ENCODE peak calls at places on chromosomes 11 and 22, in five cellular contexts. K is cardiac muscle cell, D is MM.1S, Z is cardiac fibroblast, P is fibroblast of lung. V is an unnamed sample.

GRCh38 chr11:20110908-20111669 is 49.2 kb downstream of the DBX1 start:
- DNase-seq in K (peak), D (peak), Z (peak), P (peak), V (peak)

GRCh38 chr11:38014405-38014804 is 1416.4 kb upstream of the RAG2 start:
- DNase-seq in K (no peak), D (no peak), Z (peak), P (peak), V (peak)

GRCh38 chr22:37442537-37442936 is 15.3 kb upstream of the ELFN2 start:
- DNase-seq in K (no peak), D (no peak), Z (peak), P (peak), V (peak)

GRCh38 chr11:35305670-35306382 is 113.5 kb downstream of the SLC1A2 start:
- DNase-seq in K (peak), D (peak), Z (peak), P (peak), V (peak)

GRCh38 chr22:49268924-49269323 is 558.7 kb downstream of the BRD1 start:
- DNase-seq in K (no peak), D (no peak), Z (no peak), P (no peak), V (no peak)

GRCh38 chr11:72244317-72245231 is 598 bp upstream of the PHOX2A start:
- DNase-seq in K (no peak), D (no peak), Z (no peak), P (no peak), V (no peak)

GRCh38 chr22:47138898-47139789 is 376.7 kb downstream of the TBC1D22A start:
- DNase-seq in K (no peak), D (no peak), Z (no peak), P (peak), V (no peak)

GRCh38 chr11:70397336-70397982 is 870 bp upstream of the CTTN start:
- DNase-seq in K (peak), D (no peak), Z (no peak), P (peak), V (no peak)

GRCh38 chr11:1515082-1516060 is 28.8 kb upstream of the MOB2 start:
- DNase-seq in K (peak), D (peak), Z (peak), P (peak), V (peak)

GRCh38 chr22:50444663-50445062 is 30.2 kb downstream of the SBF1 start:
- DNase-seq in K (peak), D (no peak), Z (peak), P (peak), V (peak)

GRCh38 chr11:57763568-57763967 is 2.0 kb downstream of the CTNND1 start:
- DNase-seq in K (peak), D (no peak), Z (peak), P (peak), V (peak)

GRCh38 chr22:46031965-46032851 is 55.2 kb upstream of the WNT7B start:
- DNase-seq in K (no peak), D (no peak), Z (no peak), P (no peak), V (no peak)

GRCh38 chr11:57444362-57445074 is 15.8 kb upstream of the RTN4RL2 start:
- DNase-seq in K (no peak), D (no peak), Z (peak), P (no peak), V (no peak)

GRCh38 chr11:68457898-68458249 is 2.7 kb upstream of the PPP6R3 start:
- DNase-seq in K (no peak), D (no peak), Z (no peak), P (no peak), V (no peak)

GRCh38 chr22:44088976-44089570 is 65.0 kb downstream of the PARVB start:
- DNase-seq in K (no peak), D (no peak), Z (peak), P (no peak), V (peak)

GRCh38 chr11:105108247-105108646 is 31.3 kb downstream of the CARD18 start:
- DNase-seq in K (no peak), D (no peak), Z (no peak), P (no peak), V (no peak)

GRCh38 chr11:1781593-1781975 is 17.9 kb upstream of the CTSD start:
- DNase-seq in K (no peak), D (no peak), Z (no peak), P (no peak), V (no peak)

GRCh38 chr11:81039916-81040530 is 1599.2 kb upstream of the TENM4 start:
- DNase-seq in K (no peak), D (no peak), Z (no peak), P (no peak), V (no peak)

GRCh38 chr11:44673691-44674090 is 53.1 kb upstream of the TSPAN18 start:
- DNase-seq in K (no peak), D (no peak), Z (no peak), P (no peak), V (no peak)

GRCh38 chr22:44024288-44024908 is at the start of gene PARVB:
- DNase-seq in K (peak), D (peak), Z (peak), P (no peak), V (no peak)

GRCh38 chr22:46042786-46043185 is 65.8 kb upstream of the WNT7B start:
- DNase-seq in K (no peak), D (no peak), Z (no peak), P (no peak), V (no peak)

GRCh38 chr11:844693-845644 is 2.3 kb downstream of the TSPAN4 start:
- DNase-seq in K (peak), D (no peak), Z (peak), P (peak), V (peak)

GRCh38 chr11:109696191-109696897 is 274.4 kb downstream of the C11orf87 start:
- DNase-seq in K (no peak), D (no peak), Z (peak), P (peak), V (peak)

GRCh38 chr11:74685905-74686304 is 45.3 kb downstream of the CHRDL2 start:
- DNase-seq in K (no peak), D (no peak), Z (no peak), P (no peak), V (no peak)

GRCh38 chr11:108870373-108871020 is 205.6 kb downstream of the DDX10 start:
- DNase-seq in K (no peak), D (no peak), Z (peak), P (peak), V (peak)

GRCh38 chr11:975824-976223 is 50.2 kb downstream of the AP2A2 start:
- DNase-seq in K (peak), D (no peak), Z (peak), P (peak), V (peak)

GRCh38 chr11:14768789-14769188 is 123.2 kb downstream of the CYP2R1 start:
- DNase-seq in K (no peak), D (peak), Z (no peak), P (no peak), V (no peak)

GRCh38 chr22:31246687-31247086 is 34.6 kb downstream of the LIMK2 start:
- DNase-seq in K (no peak), D (no peak), Z (no peak), P (no peak), V (no peak)

GRCh38 chr11:110069158-110069737 is 23.9 kb upstream of the ZC3H12C start:
- DNase-seq in K (peak), D (no peak), Z (peak), P (peak), V (peak)

GRCh38 chr11:42770444-42771065 is 541.2 kb upstream of the API5 start:
- DNase-seq in K (peak), D (peak), Z (peak), P (peak), V (no peak)

DNA sequence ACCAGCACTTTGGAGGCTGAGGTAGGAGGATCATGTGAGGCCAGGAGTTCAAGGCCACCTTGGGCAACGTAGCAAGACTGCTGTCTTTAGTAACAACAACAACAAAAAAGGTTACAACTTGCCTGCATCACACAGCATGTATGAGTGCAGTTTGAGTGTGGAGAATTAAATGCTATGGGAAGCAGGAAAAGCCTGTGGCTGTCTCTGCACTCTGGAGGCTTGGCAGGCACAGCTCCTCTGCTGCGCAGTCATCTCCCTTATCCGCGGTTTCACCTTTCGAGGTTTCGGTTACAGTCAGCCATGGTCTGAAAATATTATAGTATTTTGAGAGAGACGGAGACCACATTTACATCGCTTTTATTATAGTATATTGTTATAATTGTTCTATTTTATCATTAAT is 2.9 kb downstream of the MICAL2 start:
- DNase-seq in K (no peak), D (no peak), Z (peak), P (no peak), V (peak)
- H3K4me3 ChIP-seq in K (no peak), D (no peak), Z (no peak), P (no peak), V (peak)

GRCh38 chr22:42228480-42228879 is 42.0 kb downstream of the TCF20 start:
- DNase-seq in K (no peak), D (no peak), Z (no peak), P (no peak), V (no peak)
- H3K4me3 ChIP-seq in K (no peak), D (no peak), Z (no peak), P (no peak), V (no peak)

GRCh38 chr11:130740819-130741218 is 175.5 kb downstream of the SNX19 start:
- DNase-seq in K (no peak), D (no peak), Z (peak), P (peak), V (peak)

GRCh38 chr11:130737041-130737830 is 179.0 kb downstream of the SNX19 start:
- DNase-seq in K (no peak), D (no peak), Z (peak), P (no peak), V (no peak)

GRCh38 chr11:130732476-130732875 is 183.8 kb downstream of the SNX19 start:
- DNase-seq in K (no peak), D (no peak), Z (peak), P (no peak), V (no peak)

GRCh38 chr11:130738618-130739017 is 177.7 kb downstream of the SNX19 start:
- DNase-seq in K (no peak), D (no peak), Z (peak), P (peak), V (peak)

DNA sequence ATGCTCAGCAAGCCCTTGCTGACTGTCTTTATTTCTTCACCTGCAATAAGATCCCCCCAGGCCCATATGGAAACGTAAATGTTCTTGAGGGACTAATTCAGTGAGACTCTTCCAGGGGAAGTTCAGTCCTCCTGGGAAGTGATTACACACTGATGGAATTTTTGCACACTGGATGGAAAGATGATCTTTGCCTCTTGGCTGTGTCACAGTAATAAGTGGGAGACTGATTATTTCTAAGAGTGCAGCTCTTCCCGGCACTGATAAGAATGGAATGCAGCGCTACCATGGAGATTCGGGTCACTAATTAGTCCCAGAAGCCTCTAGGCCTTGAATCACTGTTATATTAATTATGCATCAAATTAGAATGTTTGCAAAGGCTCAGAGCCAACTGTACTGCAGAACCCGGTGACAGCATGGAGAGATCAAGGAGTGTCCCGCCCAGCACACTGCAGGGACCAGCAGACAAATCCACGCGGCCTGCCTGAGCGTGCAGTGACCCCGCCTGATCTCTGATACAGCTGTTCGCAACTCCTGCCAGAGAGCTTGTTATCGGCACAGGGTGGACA is 178.3 kb downstream of the SNX19 start:
- DNase-seq in K (peak), D (no peak), Z (peak), P (peak), V (peak)
- H3K4me3 ChIP-seq in K (no peak), D (no peak), Z (no peak), P (no peak), V (no peak)

GRCh38 chr11:55791606-55792005 is 3.8 kb upstream of the OR5D14 start:
- DNase-seq in K (no peak), D (no peak), Z (no peak), P (no peak), V (no peak)
- H3K4me3 ChIP-seq in K (no peak), D (no peak), Z (no peak), P (no peak), V (no peak)

DNA sequence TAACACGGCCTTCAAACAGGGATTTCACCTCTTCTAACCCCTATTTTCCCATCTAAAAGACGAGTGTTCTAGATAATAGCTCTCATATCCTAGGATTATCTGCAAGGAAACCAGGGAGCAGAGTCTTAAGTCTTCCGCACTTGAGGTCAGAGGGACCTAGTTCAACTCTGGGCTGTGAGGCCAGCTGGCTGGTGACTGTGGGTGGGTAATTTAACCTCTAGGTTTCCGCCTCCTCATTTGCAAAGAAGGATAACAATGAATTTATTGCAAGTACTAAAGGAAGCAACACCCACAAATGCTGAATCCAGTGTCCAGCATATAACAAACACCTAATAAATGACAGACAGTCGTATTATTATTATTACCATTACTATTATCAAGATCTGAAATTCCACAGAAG is 70.0 kb downstream of the LARGE1 start:
- DNase-seq in K (no peak), D (no peak), Z (no peak), P (no peak), V (no peak)
- H3K4me3 ChIP-seq in K (no peak), D (no peak), Z (no peak), P (no peak), V (no peak)

GRCh38 chr11:114625294-114625693 is 29.7 kb upstream of the NXPE4 start:
- DNase-seq in K (no peak), D (no peak), Z (no peak), P (no peak), V (no peak)
- H3K4me3 ChIP-seq in K (no peak), D (no peak), Z (no peak), P (no peak), V (no peak)

GRCh38 chr11:66106786-66107599 is 36.9 kb downstream of the PACS1 start:
- DNase-seq in K (no peak), D (no peak), Z (peak), P (no peak), V (no peak)
- H3K4me3 ChIP-seq in K (no peak), D (no peak), Z (no peak), P (no peak), V (no peak)

GRCh38 chr22:22521631-22522030 is 1.6 kb upstream of the ZNF280A start:
- DNase-seq in K (no peak), D (no peak), Z (no peak), P (no peak), V (no peak)

GRCh38 chr22:22520020-22520656 is at the start of gene ZNF280A:
- DNase-seq in K (no peak), D (no peak), Z (peak), P (no peak), V (peak)

GRCh38 chr22:22520667-22521602 is 865 bp upstream of the ZNF280A start:
- DNase-seq in K (no peak), D (peak), Z (peak), P (no peak), V (no peak)

GRCh38 chr22:22516992-22517391 is 3.1 kb downstream of the ZNF280A start:
- DNase-seq in K (no peak), D (no peak), Z (no peak), P (no peak), V (no peak)

DNA sequence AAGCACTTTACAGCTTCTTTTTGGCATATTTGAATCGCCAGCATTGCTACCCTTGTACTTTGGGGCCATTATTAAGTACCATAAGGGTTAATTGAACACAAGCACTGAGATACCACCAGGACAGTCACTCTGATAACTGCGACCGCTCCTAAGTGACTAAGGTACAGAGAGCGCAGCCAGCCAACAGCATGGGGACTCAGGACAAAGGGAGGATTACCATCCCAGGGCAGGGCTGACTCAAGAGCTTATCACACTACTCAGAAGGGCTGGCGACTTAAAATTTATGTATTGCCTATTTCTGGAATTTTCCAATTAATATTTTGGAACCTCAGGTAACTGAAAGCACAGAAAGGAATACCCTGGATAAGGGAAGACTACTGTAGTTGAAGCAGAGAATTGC is 479 bp downstream of the ZNF280A start:
- DNase-seq in K (no peak), D (no peak), Z (peak), P (no peak), V (no peak)
- H3K4me3 ChIP-seq in K (no peak), D (no peak), Z (no peak), P (no peak), V (no peak)

V was measured in astrocyte of the spinal cord.